ENCODE peak calls at places on chromosomes 6 and 20, in six cellular contexts. W, M, K, S, B and U are unnamed samples.

GRCh38 chr20:33076662-33077398 is 2.6 kb upstream of the BPIFB4 start:
- DNase-seq in W (no peak), M (no peak), K (no peak), S (no peak), B (no peak), U (peak)

GRCh38 chr20:45163071-45163803 is 11.5 kb upstream of the PI3 start:
- DNase-seq in W (no peak), M (no peak), K (no peak), S (no peak), B (no peak), U (no peak)

GRCh38 chr6:138454976-138455706 is 44.2 kb downstream of the NHSL1 start:
- DNase-seq in W (no peak), M (no peak), K (no peak), S (no peak), B (no peak), U (no peak)

GRCh38 chr20:63071541-63072181 is 64.9 kb upstream of the BHLHE23 start:
- DNase-seq in W (peak), M (peak), K (peak), S (no peak), B (peak), U (no peak)

GRCh38 chr6:13177617-13178506 is 150.5 kb downstream of the TBC1D7 start:
- DNase-seq in W (no peak), M (no peak), K (no peak), S (no peak), B (no peak), U (no peak)

GRCh38 chr6:7901780-7902179 is 8.8 kb downstream of the TXNDC5 start:
- DNase-seq in W (no peak), M (no peak), K (no peak), S (no peak), B (no peak), U (no peak)

GRCh38 chr20:48406462-48407235 is 421.1 kb downstream of the PREX1 start:
- DNase-seq in W (no peak), M (no peak), K (no peak), S (no peak), B (no peak), U (no peak)

GRCh38 chr20:24863356-24863755 is 85.7 kb upstream of the CST7 start:
- DNase-seq in W (no peak), M (peak), K (peak), S (peak), B (no peak), U (no peak)

GRCh38 chr6:156564128-156564806 is 212.9 kb upstream of the ARID1B start:
- DNase-seq in W (peak), M (peak), K (peak), S (peak), B (no peak), U (peak)

GRCh38 chr20:35619196-35620095 is 3.8 kb downstream of the SPAG4 start:
- DNase-seq in W (peak), M (peak), K (peak), S (peak), B (peak), U (peak)
- TF ChIP-seq CTCF in W (peak), M (peak), K (peak), S (peak), B (peak), U (peak)

DNA sequence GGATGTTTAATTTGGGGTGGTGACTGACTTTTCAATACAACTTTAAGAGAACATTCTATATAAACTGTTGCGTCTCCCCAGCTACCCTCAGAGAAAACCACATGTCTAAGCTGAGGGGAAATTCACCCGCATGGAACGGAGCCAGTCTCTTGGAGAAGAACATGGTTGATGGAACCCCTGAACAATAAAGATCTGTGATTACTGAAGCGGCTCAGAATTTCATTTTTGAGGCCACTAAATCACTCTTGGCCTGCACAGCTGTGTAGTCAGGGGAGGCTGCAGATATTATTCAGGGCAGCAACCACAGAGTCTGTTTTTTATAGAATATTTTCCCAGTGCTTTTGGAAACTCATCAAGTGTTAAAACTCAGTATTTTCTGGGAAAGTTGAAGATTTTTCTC is 73.8 kb downstream of the EYA4 start:
- DNase-seq in W (no peak), M (peak), K (no peak), S (no peak), B (no peak), U (no peak)
- H3K4me3 ChIP-seq in W (no peak), M (no peak), K (no peak), S (no peak), B (no peak), U (no peak)

GRCh38 chr6:15061176-15061575 is 184.7 kb upstream of the JARID2 start:
- DNase-seq in W (no peak), M (no peak), K (no peak), S (no peak), B (no peak), U (no peak)

GRCh38 chr6:15063253-15063853 is 182.5 kb upstream of the JARID2 start:
- DNase-seq in W (peak), M (no peak), K (no peak), S (no peak), B (no peak), U (no peak)

GRCh38 chr6:15062311-15063252 is 183.3 kb upstream of the JARID2 start:
- DNase-seq in W (no peak), M (peak), K (peak), S (peak), B (peak), U (peak)

GRCh38 chr6:15061908-15062307 is 184.0 kb upstream of the JARID2 start:
- DNase-seq in W (no peak), M (no peak), K (no peak), S (no peak), B (no peak), U (no peak)

GRCh38 chr6:15058200-15059070 is 187.4 kb upstream of the JARID2 start:
- DNase-seq in W (no peak), M (no peak), K (no peak), S (no peak), B (no peak), U (no peak)
- TF ChIP-seq CTCF in W (no peak), M (no peak), K (no peak), S (no peak), B (no peak), U (no peak)

DNA sequence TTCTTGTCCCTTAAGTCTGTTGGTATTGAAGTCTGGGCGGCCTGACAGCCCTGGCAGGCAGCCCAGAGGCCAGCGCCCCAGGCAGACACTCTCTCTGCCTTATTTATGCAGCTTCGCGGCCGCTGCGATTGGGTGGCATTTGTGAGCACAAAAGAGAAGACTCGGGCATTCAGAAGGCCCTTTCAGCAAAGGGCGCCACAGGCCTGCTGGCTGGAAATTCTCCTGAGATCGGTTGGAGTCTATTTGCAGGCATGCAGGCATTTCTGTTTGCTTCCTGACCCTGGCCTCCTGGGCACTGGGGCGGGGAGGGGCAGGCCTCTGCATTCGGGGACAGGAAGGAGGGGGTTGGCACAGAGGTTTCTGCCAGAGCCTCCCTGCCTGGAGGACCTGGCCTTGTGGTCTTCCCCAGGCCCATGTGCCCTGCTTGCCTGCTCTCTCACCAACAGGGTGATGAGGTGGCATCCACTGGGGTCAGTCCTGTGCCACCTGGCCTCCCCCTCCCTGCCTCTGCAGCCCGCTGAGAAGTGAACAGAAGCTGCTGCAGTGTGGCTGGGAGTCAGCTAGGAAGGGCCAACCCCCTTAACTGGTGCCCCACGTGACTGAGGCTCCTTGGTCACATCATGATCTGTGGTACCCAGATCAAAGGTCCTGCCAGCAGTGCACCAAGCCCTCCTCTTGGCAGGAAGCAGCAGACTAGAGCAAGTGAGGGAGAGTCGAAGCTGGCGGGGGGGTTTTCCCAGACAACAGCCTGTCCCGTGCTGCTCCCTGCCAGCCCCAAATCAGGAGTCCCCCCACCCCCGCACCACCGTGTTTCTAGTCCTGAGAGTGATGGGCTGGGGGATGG is 16.6 kb upstream of the CCDC167 start:
- DNase-seq in W (peak), M (peak), K (no peak), S (no peak), B (no peak), U (no peak)
- H3K4me3 ChIP-seq in W (peak), M (no peak), K (no peak), S (no peak), B (no peak), U (no peak)

GRCh38 chr6:35044771-35045275 is 96.3 kb downstream of the TCP11 start:
- DNase-seq in W (no peak), M (no peak), K (no peak), S (no peak), B (no peak), U (no peak)

GRCh38 chr6:35043381-35043780 is 97.8 kb downstream of the TCP11 start:
- DNase-seq in W (no peak), M (no peak), K (no peak), S (no peak), B (no peak), U (no peak)

GRCh38 chr6:35046098-35046497 is 95.0 kb downstream of the TCP11 start:
- DNase-seq in W (no peak), M (no peak), K (no peak), S (no peak), B (no peak), U (no peak)

GRCh38 chr6:35042451-35042850 is 98.7 kb downstream of the TCP11 start:
- DNase-seq in W (no peak), M (no peak), K (no peak), S (no peak), B (no peak), U (no peak)

DNA sequence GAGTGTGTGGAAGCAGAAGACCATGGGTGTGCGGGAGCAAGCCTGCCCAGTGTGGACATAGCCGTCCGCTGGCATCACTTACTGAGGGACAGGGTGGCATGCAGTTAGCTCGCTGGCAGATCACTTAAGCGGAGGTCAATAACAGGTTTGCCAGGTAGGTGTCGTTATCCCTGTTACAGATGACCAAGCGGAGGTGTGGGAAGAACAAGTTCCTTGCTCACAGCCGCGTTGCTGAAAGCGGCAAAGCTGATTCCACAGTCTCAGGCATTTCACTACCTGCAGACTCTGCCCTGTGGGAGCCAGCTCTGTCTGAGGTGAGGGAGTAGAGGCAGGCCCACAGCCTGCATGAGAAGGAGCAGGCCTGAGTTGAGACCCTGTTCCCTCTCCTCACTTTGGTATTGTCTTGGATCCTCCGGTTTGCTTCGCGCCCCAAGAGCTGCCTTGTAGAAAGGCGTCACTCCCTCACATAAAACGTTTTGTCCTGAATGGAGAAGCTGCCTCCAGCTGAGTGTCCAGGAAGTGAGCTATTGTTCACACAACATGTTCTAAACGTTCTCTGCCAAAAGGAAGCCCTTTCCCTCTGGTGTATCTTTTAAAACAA is 96.9 kb downstream of the TCP11 start:
- DNase-seq in W (peak), M (peak), K (no peak), S (no peak), B (no peak), U (no peak)
- TF ChIP-seq CTCF in W (no peak), M (no peak), K (no peak), S (no peak), B (no peak), U (no peak)